ENCODE peak calls at places on chromosomes 4 and X, in four cellular contexts. One of them, this sample, is unnamed.

GRCh38 chr4:150164055-150164454 is 85.8 kb downstream of the DCLK2 start:
- DNase-seq in left lung: no peak
- DNase-seq in NT2/D1: no peak
- DNase-seq in small intestine: no peak
- DNase-seq in this sample: no peak

GRCh38 chr4:126004936-126005335 is 690.2 kb downstream of the FAT4 start:
- DNase-seq in NT2/D1: no peak
- DNase-seq in small intestine: no peak
- DNase-seq in left lung: no peak
- DNase-seq in this sample: no peak

GRCh38 chr4:74623041-74623440 is 171.3 kb downstream of the BTC start:
- DNase-seq in NT2/D1: peak; percentile 9
- DNase-seq in left lung: no peak
- DNase-seq in small intestine: peak; percentile 74
- DNase-seq in this sample: peak; percentile 77

GRCh38 chr4:153257151-153257620 is 52.9 kb downstream of the TRIM2 start:
- DNase-seq in NT2/D1: no peak
- DNase-seq in small intestine: no peak
- DNase-seq in left lung: no peak
- DNase-seq in this sample: no peak

GRCh38 chrX:154401918-154402621 is 3.9 kb downstream of the RPL10 start:
- DNase-seq in NT2/D1: no peak
- DNase-seq in small intestine: no peak
- DNase-seq in left lung: no peak
- DNase-seq in this sample: peak; percentile 44

GRCh38 chrX:31508338-31508737 is 436.5 kb upstream of the FTHL17 start:
- DNase-seq in small intestine: peak; percentile 15
- DNase-seq in NT2/D1: no peak
- DNase-seq in left lung: no peak
- DNase-seq in this sample: no peak

GRCh38 chr4:107897823-107898222 is 33.5 kb upstream of the CYP2U1 start:
- DNase-seq in left lung: no peak
- DNase-seq in small intestine: no peak
- DNase-seq in NT2/D1: no peak
- DNase-seq in this sample: no peak

GRCh38 chrX:49704692-49705404 is 9.1 kb upstream of the PAGE1 start:
- DNase-seq in left lung: no peak
- DNase-seq in NT2/D1: no peak
- DNase-seq in small intestine: no peak
- DNase-seq in this sample: no peak

GRCh38 chr4:11805837-11806236 is 377.1 kb upstream of the HS3ST1 start:
- DNase-seq in NT2/D1: peak; percentile 9
- DNase-seq in small intestine: peak; percentile 62
- DNase-seq in left lung: no peak
- DNase-seq in this sample: peak; percentile 37

GRCh38 chr4:7861440-7861881 is 78.2 kb downstream of the AFAP1 start:
- DNase-seq in small intestine: no peak
- DNase-seq in NT2/D1: peak; percentile 76
- DNase-seq in left lung: no peak
- DNase-seq in this sample: peak; percentile 90

GRCh38 chr4:163191999-163192398 is 25.3 kb upstream of the NAF1 start:
- DNase-seq in NT2/D1: no peak
- DNase-seq in left lung: no peak
- DNase-seq in small intestine: no peak
- DNase-seq in this sample: peak; percentile 8

GRCh38 chr4:121073672-121074386 is 1.5 kb upstream of the NDNF start:
- DNase-seq in NT2/D1: no peak
- DNase-seq in small intestine: peak; percentile 13
- DNase-seq in left lung: no peak
- DNase-seq in this sample: no peak

GRCh38 chr4:10160280-10160856 is 43.8 kb upstream of the WDR1 start:
- DNase-seq in NT2/D1: no peak
- DNase-seq in left lung: no peak
- DNase-seq in small intestine: peak; percentile 39
- DNase-seq in this sample: peak; percentile 5

GRCh38 chr4:88971536-88971935 is 85.4 kb downstream of the FAM13A start:
- DNase-seq in left lung: no peak
- DNase-seq in NT2/D1: no peak
- DNase-seq in small intestine: no peak
- DNase-seq in this sample: no peak

GRCh38 chr4:26238426-26238781 is 82.4 kb upstream of the RBPJ start:
- DNase-seq in left lung: no peak
- DNase-seq in NT2/D1: no peak
- DNase-seq in small intestine: peak; percentile 96
- DNase-seq in this sample: peak; percentile 78

GRCh38 chr4:33104190-33104773 is 2384.1 kb downstream of the PCDH7 start:
- DNase-seq in left lung: no peak
- DNase-seq in small intestine: peak; percentile 2
- DNase-seq in NT2/D1: no peak
- DNase-seq in this sample: no peak

GRCh38 chr4:21447320-21448055 is 501.1 kb downstream of the KCNIP4 start:
- DNase-seq in NT2/D1: no peak
- DNase-seq in left lung: no peak
- DNase-seq in small intestine: no peak
- DNase-seq in this sample: peak; percentile 28

GRCh38 chr4:2534904-2535385 is 1.5 kb upstream of the FAM193A start:
- DNase-seq in small intestine: no peak
- DNase-seq in left lung: no peak
- DNase-seq in NT2/D1: no peak
- DNase-seq in this sample: peak; percentile 14
- H3K4me1 ChIP-seq in small intestine: no peaks in the 10 kb centered on the region
- H3K4me1 ChIP-seq in left lung: peaks cover 31% of the 10 kb centered on the region
- H3K4me1 ChIP-seq in NT2/D1: peaks cover 2% of the 10 kb centered on the region
- H3K4me1 ChIP-seq in this sample: peaks cover 7% of the 10 kb centered on the region

DNA sequence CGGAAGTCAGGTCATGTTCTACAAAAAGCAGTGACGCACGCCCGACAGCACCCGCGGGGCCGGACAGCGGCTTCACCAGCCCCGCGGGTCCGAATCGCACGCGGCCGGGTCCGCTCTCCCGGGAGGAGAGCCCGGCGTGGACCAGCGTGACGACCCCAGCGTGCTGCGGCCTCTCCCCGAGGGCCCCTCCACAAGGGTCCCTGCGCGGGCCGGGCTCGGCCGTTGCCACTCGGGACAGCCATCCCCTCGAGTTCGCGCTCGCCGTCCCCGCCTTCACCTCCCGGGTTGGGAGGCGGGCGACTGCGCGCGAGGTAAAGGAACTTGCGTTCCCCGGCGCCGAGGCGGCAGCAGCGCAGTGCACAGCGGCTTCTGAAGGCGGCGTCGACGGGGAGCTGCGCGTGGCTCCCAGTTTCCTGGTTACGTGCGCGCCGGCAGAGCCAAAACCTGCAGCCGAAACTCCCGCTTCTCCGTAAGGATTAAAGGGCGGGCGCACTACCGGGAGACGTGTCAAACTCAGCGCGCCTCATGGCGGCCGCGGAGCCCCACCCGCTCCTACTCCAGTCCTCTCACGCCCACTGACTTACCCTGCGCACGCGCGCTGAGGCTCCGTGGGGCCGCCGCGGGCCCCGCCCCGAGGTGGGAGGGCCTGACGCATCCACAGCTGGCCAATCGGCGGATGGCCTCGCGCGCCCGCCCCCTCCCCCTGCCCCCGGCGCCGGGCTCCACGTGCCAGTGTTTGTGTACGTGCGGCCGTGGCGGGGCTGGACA is 416 bp upstream of the LRP2BP start:
- DNase-seq in NT2/D1: peak; percentile 75
- DNase-seq in left lung: peak; percentile 97
- DNase-seq in small intestine: peak; percentile 99
- DNase-seq in this sample: peak; percentile 96
- H3K4me1 ChIP-seq in NT2/D1: no peaks in the 10 kb centered on the region
- H3K4me1 ChIP-seq in left lung: peaks cover 37% of the 10 kb centered on the region
- H3K4me1 ChIP-seq in small intestine: no peaks in the 10 kb centered on the region
- H3K4me1 ChIP-seq in this sample: peaks cover 26% of the 10 kb centered on the region

DNA sequence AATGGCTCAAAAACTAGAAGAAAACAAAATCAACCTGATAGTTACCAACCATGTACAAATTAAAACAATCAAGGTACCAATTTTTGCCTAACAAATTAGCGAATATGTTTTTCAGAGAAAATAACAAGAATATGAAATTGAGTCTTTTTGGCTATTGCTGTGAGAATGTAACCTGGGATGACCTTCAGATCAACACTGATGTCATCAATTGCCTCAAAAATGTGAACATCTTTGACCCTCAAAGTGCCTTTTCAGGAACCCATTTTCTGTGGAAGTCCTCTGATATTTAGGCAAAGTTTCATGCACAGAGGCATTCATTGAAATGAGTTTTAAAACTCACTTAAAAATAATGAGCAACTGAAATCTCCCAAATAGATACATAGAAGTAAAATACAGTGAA is 6.1 kb downstream of the RELL1 start:
- DNase-seq in NT2/D1: no peak
- DNase-seq in small intestine: no peak
- DNase-seq in left lung: no peak
- DNase-seq in this sample: no peak
- H3K4me1 ChIP-seq in NT2/D1: no peaks in the 10 kb centered on the region
- H3K4me1 ChIP-seq in small intestine: peaks cover 32% of the 10 kb centered on the region
- H3K4me1 ChIP-seq in left lung: peaks cover 58% of the 10 kb centered on the region
- H3K4me1 ChIP-seq in this sample: peaks cover 1% of the 10 kb centered on the region

GRCh38 chr4:136922066-136922465 is 610.2 kb downstream of the PCDH18 start:
- DNase-seq in left lung: no peak
- DNase-seq in small intestine: no peak
- DNase-seq in NT2/D1: no peak
- DNase-seq in this sample: no peak
- H3K4me1 ChIP-seq in left lung: no peaks in the 10 kb centered on the region
- H3K4me1 ChIP-seq in small intestine: no peaks in the 10 kb centered on the region
- H3K4me1 ChIP-seq in NT2/D1: no peaks in the 10 kb centered on the region
- H3K4me1 ChIP-seq in this sample: no peaks in the 10 kb centered on the region

DNA sequence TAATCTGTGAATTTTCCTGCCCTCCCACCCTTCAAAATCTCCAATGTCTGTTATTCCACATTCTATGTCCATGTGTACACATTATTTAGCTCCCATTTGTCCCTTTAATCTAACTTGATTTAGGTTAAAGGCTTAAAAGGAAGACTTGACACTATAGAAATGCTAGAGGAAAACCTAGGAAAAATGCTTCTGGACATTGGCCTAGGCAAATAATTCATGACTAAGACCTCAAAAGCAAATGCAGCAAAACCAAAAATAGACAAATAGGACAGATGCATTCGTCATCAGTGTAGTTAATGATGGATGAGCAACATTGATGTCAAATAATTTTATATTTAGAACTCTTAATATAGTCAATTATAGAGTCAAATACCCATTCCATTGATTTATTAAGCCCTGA is 36.9 kb downstream of the INTU start:
- DNase-seq in NT2/D1: no peak
- DNase-seq in small intestine: no peak
- DNase-seq in left lung: no peak
- DNase-seq in this sample: peak; percentile 60
- H3K4me1 ChIP-seq in NT2/D1: no peaks in the 10 kb centered on the region
- H3K4me1 ChIP-seq in small intestine: no peaks in the 10 kb centered on the region
- H3K4me1 ChIP-seq in left lung: no peaks in the 10 kb centered on the region
- H3K4me1 ChIP-seq in this sample: peaks cover 11% of the 10 kb centered on the region

GRCh38 chr4:48346594-48346993 is 5.3 kb downstream of the SLAIN2 start:
- DNase-seq in small intestine: no peak
- DNase-seq in left lung: no peak
- DNase-seq in NT2/D1: no peak
- DNase-seq in this sample: no peak
- H3K4me1 ChIP-seq in small intestine: peaks cover 8% of the 10 kb centered on the region
- H3K4me1 ChIP-seq in left lung: peaks cover 57% of the 10 kb centered on the region
- H3K4me1 ChIP-seq in NT2/D1: no peaks in the 10 kb centered on the region
- H3K4me1 ChIP-seq in this sample: peaks cover 20% of the 10 kb centered on the region

This sample was measured in PC-3.